ENCODE peak calls at places on chromosomes 16 and 17, in seven cellular contexts. Q, W, F, U, G, K and I are unnamed samples.

GRCh38 chr16:88883117-88883895 is 16.8 kb upstream of the PABPN1L start:
- DNase-seq in K (no peak), G (no peak), Q (no peak), F (no peak), U (no peak), W (no peak), I (no peak)

GRCh38 chr17:76274559-76274956 is 9.4 kb downstream of the UBALD2 start:
- DNase-seq in U (no peak), F (no peak), G (no peak), K (no peak), W (no peak), Q (no peak), I (no peak)

GRCh38 chr17:56594528-56595418 is 1.3 kb downstream of the NOG start:
- DNase-seq in G (no peak), Q (peak), U (peak), W (peak), F (peak), K (peak), I (peak)

GRCh38 chr17:44065668-44066203 is 735 bp downstream of the LSM12 start:
- DNase-seq in G (no peak), Q (peak), F (no peak), W (no peak), K (no peak), U (no peak), I (no peak)

GRCh38 chr16:28326881-28327610 is 34.7 kb downstream of the SBK1 start:
- DNase-seq in W (peak), U (peak), G (peak), F (peak), K (peak), Q (peak), I (peak)

GRCh38 chr16:1334739-1335138 is 1.3 kb downstream of the BAIAP3 start:
- DNase-seq in W (no peak), U (no peak), G (no peak), F (no peak), Q (no peak), K (no peak), I (no peak)

GRCh38 chr16:10385725-10386516 is at the start of gene ATF7IP2:
- DNase-seq in F (peak), Q (peak), U (peak), K (peak), W (peak), G (peak), I (peak)

GRCh38 chr16:53545433-53545832 is 42.4 kb upstream of the AKTIP start:
- DNase-seq in Q (no peak), F (peak), G (no peak), K (no peak), U (no peak), W (peak), I (no peak)

GRCh38 chr17:79831367-79832210 is 7.7 kb downstream of the CBX4 start:
- DNase-seq in W (no peak), K (no peak), F (no peak), G (peak), U (no peak), Q (no peak), I (no peak)

GRCh38 chr16:73610605-73611177 is 562.8 kb upstream of the ZFHX3 start:
- DNase-seq in Q (no peak), W (no peak), K (no peak), U (no peak), G (no peak), F (no peak), I (no peak)

GRCh38 chr17:55990332-55991006 is 162.8 kb upstream of the ANKFN1 start:
- DNase-seq in U (no peak), F (no peak), K (no peak), W (no peak), Q (no peak), G (no peak), I (no peak)

GRCh38 chr17:17684901-17685774 is 3.9 kb downstream of the RAI1 start:
- DNase-seq in W (no peak), F (no peak), G (peak), K (no peak), U (no peak), Q (no peak), I (peak)

GRCh38 chr16:53913082-53913870 is 209.3 kb downstream of the FTO start:
- DNase-seq in U (no peak), F (no peak), W (no peak), K (no peak), Q (no peak), G (peak), I (peak)

GRCh38 chr16:87240211-87241134 is 76.7 kb downstream of the C16orf95 start:
- DNase-seq in G (no peak), U (no peak), K (no peak), Q (no peak), F (no peak), W (no peak), I (peak)

GRCh38 chr17:29091591-29092291 is 48.8 kb downstream of the PIPOX start:
- DNase-seq in U (no peak), W (no peak), Q (no peak), G (no peak), F (no peak), K (no peak), I (no peak)

GRCh38 chr17:29089601-29090044 is 46.7 kb downstream of the PIPOX start:
- DNase-seq in Q (no peak), G (no peak), F (no peak), W (no peak), K (no peak), U (no peak), I (no peak)

GRCh38 chr17:29094101-29094708 is 51.3 kb downstream of the PIPOX start:
- DNase-seq in G (no peak), F (no peak), W (no peak), K (no peak), Q (no peak), U (no peak), I (no peak)

GRCh38 chr17:29093090-29093871 is 50.3 kb downstream of the PIPOX start:
- DNase-seq in W (no peak), K (no peak), F (no peak), U (no peak), Q (no peak), G (no peak), I (no peak)

DNA sequence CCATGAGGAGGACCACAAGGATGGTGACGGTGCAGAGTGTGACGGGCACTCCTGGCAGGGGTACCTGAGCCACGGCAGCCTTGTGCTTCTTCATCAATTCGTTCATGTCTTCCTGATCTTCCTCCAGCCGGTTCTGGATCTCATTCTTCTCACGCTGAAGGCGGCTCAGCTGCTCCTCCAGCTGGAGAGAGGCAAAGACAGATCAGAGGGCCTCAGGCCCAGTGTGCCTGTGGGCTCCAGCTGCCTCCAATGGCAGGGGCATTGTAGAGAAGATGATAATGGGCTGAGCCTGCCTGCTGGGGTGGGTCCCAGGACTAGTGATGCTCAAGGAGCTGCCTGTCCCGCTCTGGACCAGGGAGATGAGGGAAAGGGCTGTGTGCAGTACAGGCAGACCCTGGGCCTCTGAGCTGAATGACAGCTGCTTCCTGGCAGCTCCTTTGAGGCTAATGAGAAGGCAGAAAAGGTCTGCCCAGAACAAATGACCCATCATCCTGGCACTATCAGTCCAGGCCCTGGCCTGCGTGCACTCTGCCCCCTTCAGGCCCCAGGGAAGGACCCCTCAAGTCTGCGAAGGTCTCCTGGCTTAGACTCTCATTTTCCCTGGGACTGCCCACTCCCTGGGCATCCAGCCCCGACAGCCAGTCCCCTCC is 47.9 kb downstream of the PIPOX start:
- DNase-seq in F (no peak), U (no peak), Q (no peak), G (no peak), W (no peak), K (no peak), I (no peak)
- TF ChIP-seq CTCF in F (no peak), U (no peak), Q (no peak), G (no peak), W (no peak), K (no peak), I (no peak)

GRCh38 chr16:81429045-81429521 is 15.5 kb upstream of the CMIP start:
- DNase-seq in F (peak), Q (peak), G (no peak), W (no peak), K (no peak), U (no peak), I (peak)
- TF ChIP-seq CTCF in F (no peak), Q (peak), G (peak), W (peak), K (peak), U (peak), I (peak)

GRCh38 chr16:19223235-19223847 is 55.3 kb downstream of the SYT17 start:
- DNase-seq in U (no peak), W (no peak), F (no peak), G (no peak), K (no peak), Q (peak), I (peak)
- TF ChIP-seq CTCF in U (peak), W (no peak), F (no peak), G (peak), K (peak), Q (peak), I (peak)

GRCh38 chr17:36707904-36708303 is 106.5 kb downstream of the MRM1 start:
- DNase-seq in G (no peak), F (no peak), K (no peak), U (no peak), W (no peak), Q (no peak), I (no peak)

GRCh38 chr17:36705651-36706436 is 104.5 kb downstream of the MRM1 start:
- DNase-seq in K (no peak), G (no peak), F (peak), Q (peak), W (no peak), U (peak), I (peak)

GRCh38 chr17:36703860-36704266 is 102.5 kb downstream of the MRM1 start:
- DNase-seq in G (peak), W (peak), K (peak), U (peak), F (peak), Q (peak), I (peak)

GRCh38 chr17:36706437-36706731 is 105.0 kb downstream of the MRM1 start:
- DNase-seq in Q (no peak), U (no peak), F (no peak), K (no peak), G (no peak), W (no peak), I (no peak)
- TF ChIP-seq CTCF in Q (peak), U (no peak), F (peak), K (peak), G (no peak), W (peak), I (no peak)

GRCh38 chr17:6374271-6374691 is 60.6 kb downstream of the AIPL1 start:
- DNase-seq in W (no peak), K (no peak), Q (no peak), G (no peak), U (no peak), F (no peak), I (no peak)

GRCh38 chr17:6376901-6377300 is 58.0 kb downstream of the AIPL1 start:
- DNase-seq in F (no peak), G (no peak), U (no peak), W (no peak), Q (no peak), K (no peak), I (no peak)

GRCh38 chr17:6377906-6378305 is 57.0 kb downstream of the AIPL1 start:
- DNase-seq in K (no peak), F (no peak), G (no peak), Q (no peak), W (no peak), U (no peak), I (no peak)

GRCh38 chr17:6374761-6375312 is 60.1 kb downstream of the AIPL1 start:
- DNase-seq in U (peak), Q (no peak), K (no peak), W (no peak), G (no peak), F (no peak), I (peak)
- TF ChIP-seq CTCF in U (no peak), Q (no peak), K (no peak), W (no peak), G (no peak), F (no peak), I (no peak)

GRCh38 chr16:9033125-9033830 is 58.2 kb upstream of the HAPSTR1 start:
- DNase-seq in F (no peak), Q (peak), G (no peak), K (no peak), U (peak), W (no peak), I (peak)
- TF ChIP-seq CTCF in F (no peak), Q (peak), G (peak), K (no peak), U (peak), W (no peak), I (peak)